ENCODE peak calls at places on chromosomes 16 and 17, in seven cellular contexts. Q is K562; A is BJ; U is activated naive CD4-positive, alpha-beta T cell treated with anti-CD3 and anti-CD28 coated beads, Interleukin-2, amount 50 U/mL, for 72 hours; Z is activated naive CD8-positive, alpha-beta T cell treated with anti-CD3 and anti-CD28 coated beads, Interleukin-2, amount 50 U/mL, for 24 hours; H is activated CD4-positive, alpha-beta T cell treated with anti-CD3 and anti-CD28 coated beads, Interleukin-2, amount 50 U/mL, for 4 hours; O is head of caudate nucleus. J is an unnamed sample.

GRCh38 chr17:41917957-41918391 is 777 bp downstream of the ACLY start:
- DNase-seq in Q (peak), A (no peak), U (peak), Z (peak), H (peak), O (peak), J (peak)

GRCh38 chr16:85465328-85466307 is 147.5 kb upstream of the GSE1 start:
- DNase-seq in Q (no peak), A (peak), U (no peak), Z (no peak), H (no peak), O (no peak), J (no peak)

GRCh38 chr17:29584452-29585079 is 4.9 kb downstream of the GIT1 start:
- DNase-seq in Q (no peak), A (no peak), U (no peak), Z (no peak), H (no peak), O (peak), J (no peak)

GRCh38 chr16:69861276-69862030 is 89.7 kb upstream of the CLEC18A start:
- DNase-seq in Q (no peak), A (peak), U (no peak), Z (no peak), H (no peak), O (peak), J (no peak)

GRCh38 chr17:75909051-75909811 is 4.5 kb upstream of the MRPL38 start:
- DNase-seq in Q (no peak), A (no peak), U (no peak), Z (no peak), H (no peak), O (peak), J (no peak)

GRCh38 chr16:52567193-52567592 is 20.2 kb upstream of the TOX3 start:
- DNase-seq in Q (no peak), A (no peak), U (no peak), Z (no peak), H (no peak), O (no peak), J (no peak)

GRCh38 chr17:58488428-58488890 is 251 bp upstream of the HSF5 start:
- DNase-seq in Q (no peak), A (no peak), U (no peak), Z (no peak), H (no peak), O (no peak), J (no peak)

GRCh38 chr17:4960279-4960922 is 7.2 kb downstream of the SPAG7 start:
- DNase-seq in Q (peak), A (no peak), U (no peak), Z (no peak), H (no peak), O (no peak), J (no peak)

GRCh38 chr17:50660042-50660886 is 25.6 kb downstream of the ABCC3 start:
- DNase-seq in Q (peak), A (no peak), U (no peak), Z (no peak), H (no peak), O (no peak), J (no peak)

GRCh38 chr17:61579961-61580360 is 11.1 kb downstream of the NACA2 start:
- DNase-seq in Q (peak), A (no peak), U (no peak), Z (no peak), H (no peak), O (no peak), J (no peak)

GRCh38 chr17:21191698-21192097 is 22.3 kb downstream of the TMEM11 start:
- DNase-seq in Q (no peak), A (no peak), U (no peak), Z (no peak), H (no peak), O (no peak), J (no peak)

GRCh38 chr17:21843951-21844590 is 151.7 kb downstream of the KCNJ18 start:
- DNase-seq in Q (no peak), A (no peak), U (no peak), Z (no peak), H (no peak), O (no peak), J (no peak)

GRCh38 chr17:41322264-41322902 is 6.9 kb upstream of the KRTAP17-1 start:
- DNase-seq in Q (peak), A (peak), U (no peak), Z (no peak), H (no peak), O (peak), J (peak)

J was measured in OCI-M1.